ENCODE peak calls at places on chromosomes 16 and 17, in seven cellular contexts. C is lower lobe of right lung, S is foreskin fibroblast, G is fibroblast of pulmonary artery, J is ascending aorta, Q is psoas muscle, P is cardiac muscle cell. K is an unnamed sample.

GRCh38 chr17:57459286-57459915 is 203.1 kb downstream of the MSI2 start:
- DNase-seq in J (no peak), Q (no peak), S (no peak), P (peak; percentile 57), G (peak; percentile 39), C (no peak), K (peak; percentile 12)

GRCh38 chr17:74813793-74814192 is 37.6 kb upstream of the NAT9 start:
- DNase-seq in S (no peak), G (no peak), P (no peak), J (no peak), Q (no peak), C (no peak), K (no peak)

GRCh38 chr16:69941251-69942098 is 9.7 kb upstream of the CLEC18A start:
- DNase-seq in G (no peak), P (peak; percentile 48), Q (no peak), J (no peak), C (peak; percentile 52), S (peak; percentile 66), K (no peak)

GRCh38 chr17:1693339-1693738 is 8.7 kb upstream of the PRPF8 start:
- DNase-seq in Q (no peak), G (no peak), S (peak; percentile 36), C (no peak), P (no peak), J (no peak), K (no peak)

GRCh38 chr17:40499551-40500189 is 1.8 kb downstream of the TNS4 start:
- DNase-seq in C (peak; percentile 91), J (peak; percentile 46), G (peak; percentile 80), Q (peak; percentile 87), S (peak; percentile 86), P (peak; percentile 90), K (peak; percentile 59)

GRCh38 chr17:42386784-42387183 is 1.5 kb downstream of the STAT3 start:
- DNase-seq in Q (no peak), P (no peak), G (no peak), S (no peak), J (no peak), C (no peak), K (peak; percentile 42)

GRCh38 chr16:22353188-22353919 is 21.1 kb downstream of the CDR2 start:
- DNase-seq in Q (no peak), C (no peak), S (peak; percentile 72), P (peak; percentile 81), G (peak; percentile 80), J (no peak), K (peak; percentile 88)

GRCh38 chr16:57406881-57407280 is 2.3 kb downstream of the CCL17 start:
- DNase-seq in Q (no peak), P (no peak), J (no peak), G (no peak), C (no peak), S (no peak), K (no peak)

GRCh38 chr16:2428051-2428786 is 1.0 kb upstream of the CCNF start:
- DNase-seq in C (no peak), G (peak; percentile 27), Q (no peak), S (peak; percentile 68), P (peak; percentile 38), J (no peak), K (peak; percentile 7)

GRCh38 chr16:66079671-66080070 is 286.8 kb upstream of the CDH5 start:
- DNase-seq in G (peak; percentile 52), J (no peak), C (no peak), Q (no peak), P (peak; percentile 49), S (peak; percentile 10), K (peak; percentile 59)

GRCh38 chr17:63435681-63436522 is 10.2 kb downstream of the CYB561 start:
- DNase-seq in C (no peak), J (no peak), S (no peak), P (no peak), G (no peak), Q (no peak), K (no peak)

GRCh38 chr17:35849469-35850348 is 19.0 kb downstream of the HEATR9 start:
- DNase-seq in S (peak; percentile 77), C (no peak), Q (no peak), J (no peak), G (peak; percentile 90), P (peak; percentile 90), K (peak; percentile 83)

GRCh38 chr16:22161999-22162657 is at the start of gene SDR42E2:
- DNase-seq in P (no peak), C (no peak), S (no peak), J (no peak), G (no peak), Q (no peak), K (no peak)

GRCh38 chr16:31876955-31877828 is 3.6 kb downstream of the ZNF267 start:
- DNase-seq in S (peak; percentile 88), J (no peak), Q (no peak), P (peak; percentile 83), C (no peak), G (peak; percentile 90), K (peak; percentile 89)

GRCh38 chr17:5770556-5771270 is 186.4 kb upstream of the NLRP1 start:
- DNase-seq in Q (no peak), J (no peak), S (no peak), P (no peak), C (no peak), G (no peak), K (no peak)

GRCh38 chr17:5773942-5774341 is 189.6 kb upstream of the NLRP1 start:
- DNase-seq in P (no peak), C (no peak), Q (no peak), J (no peak), G (no peak), S (no peak), K (no peak)

GRCh38 chr17:5769936-5770335 is 185.6 kb upstream of the NLRP1 start:
- DNase-seq in J (no peak), G (no peak), C (no peak), P (no peak), Q (no peak), S (no peak), K (no peak)

GRCh38 chr17:5772720-5773119 is 188.4 kb upstream of the NLRP1 start:
- DNase-seq in P (peak; percentile 84), C (no peak), G (peak; percentile 87), Q (no peak), J (no peak), S (no peak), K (peak; percentile 78)

GRCh38 chr17:5775098-5775497 is 190.8 kb upstream of the NLRP1 start:
- DNase-seq in C (no peak), J (no peak), S (no peak), P (no peak), Q (no peak), G (no peak), K (no peak)
- H3K4me3 ChIP-seq in C (no peak overlapping the region), J (no peak overlapping the region), S (no peak overlapping the region), P (no peak overlapping the region), Q (no peak overlapping the region), G (no peak overlapping the region), K (no peak overlapping the region)

GRCh38 chr16:88561485-88562369 is 8.5 kb upstream of the ZC3H18 start:
- DNase-seq in C (peak; percentile 61), P (peak; percentile 65), Q (peak; percentile 33), J (no peak), S (peak; percentile 77), G (peak; percentile 55), K (peak; percentile 67)
- TF ChIP-seq CTCF in C (peak; percentile 68), P (peak; percentile 69), Q (peak; percentile 60), J (peak; percentile 36), S (peak; percentile 66), G (peak; percentile 67), K (peak; percentile 86)

GRCh38 chr17:82269138-82269881 is 4.2 kb downstream of the CSNK1D start:
- DNase-seq in Q (no peak), J (no peak), G (no peak), C (no peak), S (no peak), P (no peak), K (no peak)
- H3K4me3 ChIP-seq in Q (no peak overlapping the region), J (no peak overlapping the region), G (no peak overlapping the region), C (no peak overlapping the region), S (no peak overlapping the region), P (no peak overlapping the region), K (no peak overlapping the region)

GRCh38 chr17:50114849-50115357 is 15.1 kb downstream of the SAMD14 start:
- DNase-seq in C (no peak), Q (no peak), G (peak; percentile 79), J (no peak), S (peak; percentile 80), P (peak; percentile 75), K (peak; percentile 78)

GRCh38 chr17:50113624-50114320 is 16.2 kb downstream of the SAMD14 start:
- DNase-seq in G (no peak), Q (no peak), P (no peak), J (no peak), S (no peak), C (no peak), K (no peak)

GRCh38 chr17:50112694-50113093 is 17.3 kb downstream of the SAMD14 start:
- DNase-seq in J (no peak), S (no peak), Q (no peak), P (no peak), C (no peak), G (no peak), K (no peak)

GRCh38 chr17:50115744-50116143 is 14.2 kb downstream of the SAMD14 start:
- DNase-seq in P (no peak), S (no peak), Q (no peak), C (no peak), J (no peak), G (no peak), K (no peak)

GRCh38 chr17:50114401-50114800 is 15.6 kb downstream of the SAMD14 start:
- DNase-seq in Q (no peak), J (no peak), S (no peak), P (no peak), G (no peak), C (no peak), K (no peak)
- TF ChIP-seq CTCF in Q (no peak), J (no peak), S (no peak), P (no peak), G (no peak), C (no peak), K (no peak)

GRCh38 chr16:85570213-85570734 is 42.8 kb upstream of the GSE1 start:
- DNase-seq in C (no peak), G (no peak), J (no peak), S (no peak), P (no peak), Q (no peak), K (no peak)

GRCh38 chr16:85568519-85568918 is 44.6 kb upstream of the GSE1 start:
- DNase-seq in Q (no peak), G (no peak), S (no peak), J (no peak), P (no peak), C (peak; percentile 81), K (no peak)

GRCh38 chr16:85570735-85571562 is 42.2 kb upstream of the GSE1 start:
- DNase-seq in P (no peak), J (no peak), S (no peak), Q (peak; percentile 37), C (peak; percentile 85), G (no peak), K (no peak)

GRCh38 chr16:85569615-85570212 is 43.4 kb upstream of the GSE1 start:
- DNase-seq in Q (no peak), P (peak; percentile 82), G (peak; percentile 52), J (no peak), S (no peak), C (peak; percentile 62), K (no peak)

DNA sequence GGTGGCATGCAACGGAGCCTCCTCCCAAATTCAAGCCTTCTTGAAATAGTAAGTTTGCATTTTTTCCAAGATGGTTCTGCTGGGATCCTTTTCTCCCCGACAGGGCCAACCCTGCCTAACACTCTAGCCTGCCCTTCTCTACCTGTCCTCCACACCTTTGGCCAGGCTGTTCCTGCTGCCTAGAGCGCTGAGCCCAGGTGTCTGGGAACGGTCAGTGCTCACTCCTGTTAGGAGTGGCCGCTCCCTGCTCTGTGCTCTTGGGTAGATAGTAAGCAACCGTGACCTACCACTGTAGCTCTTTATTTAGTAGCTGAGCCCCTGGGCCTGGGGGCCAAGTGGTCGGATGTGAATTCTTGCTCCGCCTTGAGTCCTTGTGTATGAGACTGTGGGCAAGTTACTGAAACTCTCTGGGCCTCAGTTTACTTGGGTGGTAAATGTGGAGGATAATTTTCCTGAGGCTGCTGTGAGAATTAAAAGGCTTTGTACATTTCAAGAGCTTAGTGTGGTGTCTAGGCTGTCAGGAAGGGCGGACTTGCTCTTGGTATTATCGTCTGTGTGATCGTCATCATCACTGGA is 44.0 kb upstream of the GSE1 start:
- DNase-seq in G (no peak), J (no peak), Q (no peak), S (no peak), P (no peak), C (no peak), K (no peak)
- H3K4me3 ChIP-seq in G (no peak overlapping the region), J (no peak overlapping the region), Q (no peak overlapping the region), S (no peak overlapping the region), P (no peak overlapping the region), C (peak overlapping the region; percentile 19), K (no peak overlapping the region)

K was measured in fibroblast of the aortic adventitia.